ENCODE peak calls at places on chromosomes 12 and 14, in six cellular contexts. F, M, C, E, Q and I are unnamed samples.

GRCh38 chr12:32548691-32549412 is 130.2 kb upstream of the DNM1L start:
- DNase-seq in F (peak), M (no peak), C (no peak), E (no peak), Q (no peak), I (peak)

GRCh38 chr12:30769802-30770201 is 15.1 kb upstream of the CAPRIN2 start:
- DNase-seq in F (no peak), M (no peak), C (no peak), E (no peak), Q (peak), I (no peak)

GRCh38 chr12:65615091-65615490 is 209.2 kb upstream of the HMGA2 start:
- DNase-seq in F (peak), M (no peak), C (no peak), E (no peak), Q (no peak), I (peak)

GRCh38 chr12:26940820-26941219 is 2.5 kb downstream of the FGFR1OP2 start:
- DNase-seq in F (peak), M (no peak), C (no peak), E (no peak), Q (no peak), I (peak)

GRCh38 chr12:106629797-106630669 is 47.2 kb downstream of the RFX4 start:
- DNase-seq in F (no peak), M (no peak), C (no peak), E (no peak), Q (no peak), I (no peak)

GRCh38 chr12:49105504-49106120 is 5.0 kb downstream of the LMBR1L start:
- DNase-seq in F (no peak), M (no peak), C (no peak), E (no peak), Q (peak), I (no peak)

GRCh38 chr12:11688831-11689230 is 39.4 kb downstream of the ETV6 start:
- DNase-seq in F (peak), M (no peak), C (no peak), E (no peak), Q (no peak), I (peak)

GRCh38 chr12:130715996-130716917 is at the start of gene RIMBP2:
- DNase-seq in F (peak), M (peak), C (peak), E (no peak), Q (no peak), I (peak)

GRCh38 chr12:65327207-65328076 is 49.0 kb downstream of the MSRB3 start:
- DNase-seq in F (peak), M (no peak), C (no peak), E (no peak), Q (no peak), I (peak)

GRCh38 chr14:89566180-89566579 is 149.1 kb upstream of the FOXN3 start:
- DNase-seq in F (no peak), M (no peak), C (no peak), E (no peak), Q (no peak), I (no peak)

GRCh38 chr12:30835216-30835615 is 80.5 kb upstream of the CAPRIN2 start:
- DNase-seq in F (no peak), M (peak), C (no peak), E (no peak), Q (no peak), I (no peak)

GRCh38 chr12:30989754-30990153 is 63.2 kb downstream of the TSPAN11 start:
- DNase-seq in F (no peak), M (peak), C (no peak), E (no peak), Q (peak), I (no peak)

GRCh38 chr12:92436847-92437246 is 265.9 kb upstream of the PLEKHG7 start:
- DNase-seq in F (no peak), M (no peak), C (no peak), E (no peak), Q (no peak), I (no peak)

DNA sequence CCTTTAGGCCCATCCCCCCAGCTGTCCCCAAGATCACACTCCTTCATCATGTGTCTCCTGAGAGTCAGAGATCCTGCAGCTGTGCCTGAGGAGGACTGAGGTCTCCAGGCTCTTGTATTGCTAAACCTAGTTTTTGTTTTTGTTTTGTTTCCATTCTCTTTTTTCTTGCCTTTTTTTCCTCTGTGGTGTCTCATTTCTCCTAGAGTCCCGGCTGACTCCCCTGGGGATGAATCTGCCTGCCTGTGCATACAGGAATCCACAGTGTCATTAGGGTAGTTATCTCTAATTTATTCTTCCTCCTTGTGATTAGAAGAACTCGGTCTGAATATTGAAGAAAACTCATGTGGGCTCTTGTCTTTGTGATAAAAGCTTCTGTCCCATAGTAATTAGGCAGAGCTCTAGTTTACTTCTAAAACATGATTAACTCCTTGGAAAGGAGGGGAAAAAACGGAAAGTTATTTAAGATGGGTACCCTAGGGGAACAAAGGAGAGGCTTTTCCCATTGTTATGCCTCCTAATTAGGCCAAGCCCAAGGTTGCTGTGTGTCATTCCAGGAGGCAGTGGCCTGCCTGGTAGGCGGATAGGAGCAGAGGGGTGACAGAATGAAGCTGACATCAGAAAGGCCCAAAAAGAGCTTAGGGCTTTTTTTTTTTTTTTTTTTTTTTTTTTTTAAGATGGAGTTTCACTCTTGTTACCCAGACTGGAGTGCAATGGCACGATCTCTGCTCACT is 343.1 kb downstream of the ZFP36L1 start:
- DNase-seq in F (no peak), M (peak), C (peak), E (peak), Q (peak), I (peak)
- H3K14ac ChIP-seq in F (no peak), M (no peak), C (no peak), E (no peak), Q (peak), I (no peak)

GRCh38 chr12:25783566-25783965 is 174.9 kb upstream of the RASSF8 start:
- DNase-seq in F (no peak), M (no peak), C (no peak), E (no peak), Q (no peak), I (no peak)
- H2AK5ac ChIP-seq in F (no peak), M (no peak), C (no peak), E (no peak), Q (no peak), I (no peak)

GRCh38 chr12:7374423-7375144 is 69.4 kb downstream of the CD163L1 start:
- DNase-seq in F (peak), M (peak), C (peak), E (peak), Q (peak), I (peak)

GRCh38 chr12:7373226-7373625 is 69.4 kb downstream of the ACSM4 start:
- DNase-seq in F (no peak), M (no peak), C (no peak), E (no peak), Q (no peak), I (no peak)

GRCh38 chr12:7375145-7375543 is 68.8 kb downstream of the CD163L1 start:
- DNase-seq in F (no peak), M (no peak), C (no peak), E (no peak), Q (no peak), I (no peak)

DNA sequence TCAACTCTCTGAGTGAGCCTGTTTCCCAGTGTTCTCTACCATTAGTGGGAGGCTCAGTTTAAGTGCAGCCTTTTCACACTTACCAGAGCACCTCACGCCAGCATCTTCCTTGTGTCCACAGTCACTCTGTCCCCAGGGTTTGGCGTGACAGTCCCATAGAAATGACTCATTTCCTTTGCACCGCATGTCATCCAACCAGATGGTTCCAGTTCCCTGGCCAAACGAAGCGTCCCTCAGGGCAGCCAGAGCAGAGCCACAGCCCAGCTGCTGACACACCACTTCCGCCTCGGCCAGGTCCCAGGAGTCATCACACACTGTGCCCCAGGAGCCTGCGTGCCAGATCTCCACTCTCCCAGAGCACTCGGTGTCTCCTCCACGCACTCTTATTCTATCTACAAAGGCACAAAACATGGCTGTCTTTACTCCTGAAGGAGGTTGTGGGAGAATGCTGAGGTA is 65.4 kb downstream of the ACSM4 start:
- DNase-seq in F (no peak), M (no peak), C (no peak), E (no peak), Q (peak), I (peak)
- H3K14ac ChIP-seq in F (no peak), M (no peak), C (no peak), E (no peak), Q (no peak), I (no peak)

GRCh38 chr12:122981036-122981471 is 573 bp downstream of the ARL6IP4 start:
- DNase-seq in F (no peak), M (no peak), C (no peak), E (no peak), Q (peak), I (peak)

GRCh38 chr12:122981587-122982493 is 1.4 kb downstream of the ARL6IP4 start:
- DNase-seq in F (no peak), M (no peak), C (no peak), E (no peak), Q (no peak), I (no peak)

GRCh38 chr12:122979908-122980191 is 631 bp upstream of the ARL6IP4 start:
- DNase-seq in F (no peak), M (no peak), C (no peak), E (no peak), Q (no peak), I (no peak)

GRCh38 chr12:122979001-122979907 is 1.2 kb upstream of the ARL6IP4 start:
- DNase-seq in F (no peak), M (no peak), C (no peak), E (no peak), Q (no peak), I (no peak)

DNA sequence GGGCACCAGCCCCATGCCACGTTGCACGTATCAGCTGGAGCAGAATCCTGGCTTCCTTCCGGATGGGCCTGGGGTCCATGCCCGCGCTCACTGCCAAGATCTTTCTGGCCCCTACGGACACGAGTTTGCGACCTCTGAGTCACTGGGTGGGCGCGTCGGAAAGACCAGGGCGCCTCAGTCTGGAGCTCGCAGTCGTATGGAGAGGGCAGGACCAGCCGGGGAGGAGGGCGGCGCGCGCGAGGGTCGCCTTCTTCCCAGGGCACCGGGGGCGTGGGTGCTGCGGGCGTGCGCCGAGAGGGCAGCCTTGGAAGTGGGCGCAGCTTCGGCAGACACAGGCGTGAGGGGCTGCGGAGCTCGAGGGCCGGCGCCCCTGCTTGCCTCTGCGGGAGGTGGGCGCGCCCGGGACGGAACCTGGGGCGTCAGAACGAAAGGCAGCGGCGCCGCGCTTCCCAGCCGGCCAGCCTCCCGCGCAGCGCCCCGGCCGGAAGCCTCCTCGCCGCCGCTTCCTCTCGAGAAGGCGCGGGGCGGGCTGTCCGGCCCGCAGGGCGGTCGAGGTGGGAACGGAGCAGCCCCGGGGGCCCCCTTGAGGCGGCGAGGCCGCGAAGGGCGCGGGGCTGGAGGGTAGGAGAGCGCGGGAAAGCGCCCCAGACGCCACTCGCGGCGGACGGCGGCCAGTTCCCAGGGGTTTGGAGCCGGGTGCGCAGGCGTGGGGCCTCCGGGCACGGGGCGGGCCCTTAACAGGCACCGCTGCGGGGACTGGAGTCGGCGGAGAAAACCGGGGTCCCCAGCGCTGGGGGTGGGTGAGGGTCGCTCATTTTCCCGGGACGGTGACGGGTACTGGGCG is at the start of gene ARL6IP4:
- DNase-seq in F (peak), M (no peak), C (peak), E (no peak), Q (peak), I (peak)
- H2AK5ac ChIP-seq in F (peak), M (no peak), C (peak), E (peak), Q (peak), I (peak)

DNA sequence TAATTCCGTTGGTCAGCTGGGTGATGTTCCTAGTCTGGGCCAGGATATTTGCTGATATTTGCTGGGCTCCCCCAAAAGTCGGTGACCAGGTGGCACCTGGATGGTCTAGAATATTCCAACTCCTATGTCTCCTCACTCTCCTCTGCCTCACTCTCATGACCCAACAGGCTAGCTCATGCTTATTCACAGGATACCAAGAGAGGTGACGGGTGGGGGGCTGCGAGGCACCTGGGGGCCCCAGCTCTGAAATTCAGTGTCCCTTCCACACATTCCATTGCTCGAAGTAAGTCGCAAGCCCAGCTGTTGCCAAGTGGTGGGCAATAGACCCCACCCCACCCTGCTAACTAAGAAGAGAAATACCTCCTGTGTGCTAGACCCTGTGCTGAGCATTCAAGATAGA is 67.7 kb downstream of the C14orf132 start:
- DNase-seq in F (no peak), M (no peak), C (no peak), E (no peak), Q (no peak), I (no peak)
- H3K14ac ChIP-seq in F (peak), M (no peak), C (no peak), E (no peak), Q (no peak), I (no peak)

GRCh38 chr12:108457734-108458361 is 57.2 kb upstream of the FICD start:
- DNase-seq in F (no peak), M (no peak), C (no peak), E (no peak), Q (peak), I (no peak)

GRCh38 chr12:108454539-108455139 is 60.4 kb upstream of the FICD start:
- DNase-seq in F (no peak), M (no peak), C (no peak), E (no peak), Q (peak), I (no peak)

GRCh38 chr12:108459106-108459505 is 56.0 kb upstream of the FICD start:
- DNase-seq in F (no peak), M (no peak), C (no peak), E (no peak), Q (no peak), I (no peak)

GRCh38 chr12:108457006-108457733 is 57.9 kb upstream of the FICD start:
- DNase-seq in F (peak), M (peak), C (peak), E (no peak), Q (peak), I (peak)

DNA sequence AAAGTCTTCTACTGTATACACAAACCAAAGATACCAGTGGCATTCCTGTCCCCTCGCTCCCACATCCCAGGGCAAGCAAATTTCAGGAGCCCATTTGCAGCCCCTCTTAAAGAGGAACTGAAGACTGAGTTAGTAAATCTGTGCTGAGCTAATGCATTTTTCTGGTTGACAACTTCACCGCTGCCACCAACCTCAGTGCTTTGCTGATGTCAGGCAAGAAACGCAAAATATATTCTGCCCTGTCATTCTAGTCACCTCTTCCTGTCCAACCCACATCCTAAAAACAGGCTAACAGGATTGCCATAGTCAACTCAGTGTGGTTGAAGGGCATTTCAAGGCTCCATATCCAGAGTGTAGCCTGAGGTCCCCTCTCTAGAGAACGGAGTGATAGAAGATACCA is 59.4 kb upstream of the FICD start:
- DNase-seq in F (no peak), M (no peak), C (no peak), E (no peak), Q (no peak), I (no peak)
- H2AK5ac ChIP-seq in F (no peak), M (no peak), C (no peak), E (no peak), Q (no peak), I (no peak)

DNA sequence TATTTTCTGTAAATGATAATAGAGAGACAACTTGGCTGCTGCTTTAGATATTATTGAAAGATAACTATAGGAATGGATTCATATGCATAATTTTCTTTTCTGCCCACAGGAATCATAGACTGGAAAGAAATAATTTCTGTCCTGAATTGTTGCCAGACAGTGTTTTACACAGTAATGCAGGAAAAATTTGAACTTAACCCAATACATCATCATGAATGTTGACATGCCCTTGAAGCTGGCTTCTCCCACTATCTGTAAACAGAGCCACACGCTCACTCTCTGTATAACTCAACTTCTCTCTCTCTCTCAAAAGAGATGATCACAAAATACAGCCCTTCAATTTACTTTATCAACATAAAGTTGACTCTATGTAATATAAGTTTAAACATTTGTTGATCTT is 56.6 kb downstream of the PAX9 start:
- DNase-seq in F (no peak), M (no peak), C (no peak), E (no peak), Q (no peak), I (peak)
- H3K14ac ChIP-seq in F (no peak), M (no peak), C (no peak), E (no peak), Q (no peak), I (no peak)